ENCODE peak calls at places on chromosomes 3 and 15, in six cellular contexts. J is adrenal gland; D is upper lobe of right lung; F is Peyer's patch; B is GM23248; Y is CD8-positive, alpha-beta T cell. H is an unnamed sample.
A peak's percentile ranks its signal among the peaks of the same experiment; 100 is the strongest.

GRCh38 chr3:46080124-46080991 is 53.1 kb upstream of the XCR1 start:
- DNase-seq in J (no peak), D (no peak), F (no peak), B (peak; percentile 34), Y (no peak), H (no peak)

GRCh38 chr3:52250122-52250521 is 4.6 kb downstream of the PPM1M start:
- DNase-seq in J (no peak), D (peak; percentile 16), F (peak; percentile 29), B (no peak), Y (no peak), H (no peak)

GRCh38 chr3:180590396-180590795 is 11.6 kb upstream of the TTC14 start:
- DNase-seq in J (no peak), D (no peak), F (no peak), B (no peak), Y (no peak), H (no peak)

GRCh38 chr3:134002326-134002725 is 27.4 kb downstream of the SLCO2A1 start:
- DNase-seq in J (no peak), D (no peak), F (no peak), B (peak; percentile 92), Y (no peak), H (no peak)

GRCh38 chr3:45870099-45870498 is 16.2 kb upstream of the CCR9 start:
- DNase-seq in J (no peak), D (no peak), F (peak; percentile 85), B (no peak), Y (peak; percentile 60), H (no peak)

GRCh38 chr3:24123596-24123995 is 178.5 kb downstream of the NR1D2 start:
- DNase-seq in J (no peak), D (no peak), F (no peak), B (peak; percentile 59), Y (no peak), H (no peak)

GRCh38 chr3:171366043-171366442 is 94.2 kb downstream of the TNIK start:
- DNase-seq in J (no peak), D (no peak), F (no peak), B (no peak), Y (no peak), H (no peak)

GRCh38 chr3:60757724-60758123 is 493.5 kb downstream of the FHIT start:
- DNase-seq in J (no peak), D (no peak), F (no peak), B (no peak), Y (no peak), H (no peak)

GRCh38 chr3:45124379-45124778 is 21.8 kb downstream of the CDCP1 start:
- DNase-seq in J (no peak), D (no peak), F (no peak), B (peak; percentile 95), Y (no peak), H (no peak)

GRCh38 chr3:128278130-128278529 is 124.8 kb downstream of the EEFSEC start:
- DNase-seq in J (no peak), D (no peak), F (no peak), B (no peak), Y (no peak), H (no peak)

GRCh38 chr3:24410861-24411260 is 83.8 kb downstream of the THRB start:
- DNase-seq in J (no peak), D (no peak), F (no peak), B (no peak), Y (no peak), H (no peak)

GRCh38 chr3:155664922-155665695 is 79.8 kb downstream of the PLCH1 start:
- DNase-seq in J (peak; percentile 59), D (no peak), F (peak; percentile 74), B (peak; percentile 88), Y (no peak), H (no peak)

GRCh38 chr3:122183521-122183892 is at the start of gene CASR:
- DNase-seq in J (peak; percentile 20), D (peak; percentile 70), F (no peak), B (peak; percentile 15), Y (no peak), H (peak; percentile 1)

GRCh38 chr3:64642327-64643151 is 45.3 kb downstream of the ADAMTS9 start:
- DNase-seq in J (peak; percentile 10), D (no peak), F (no peak), B (no peak), Y (no peak), H (no peak)

GRCh38 chr3:164608554-164609276 is 469.6 kb downstream of the SI start:
- DNase-seq in J (no peak), D (no peak), F (no peak), B (no peak), Y (no peak), H (no peak)

GRCh38 chr3:135806342-135806741 is 159.2 kb upstream of the PPP2R3A start:
- DNase-seq in J (no peak), D (no peak), F (no peak), B (no peak), Y (no peak), H (no peak)

GRCh38 chr15:68430471-68431036 is 1.4 kb downstream of the ITGA11 start:
- DNase-seq in J (no peak), D (no peak), F (peak; percentile 19), B (peak; percentile 28), Y (no peak), H (no peak)
- H3K4me3 ChIP-seq in J (peak overlapping the region; percentile 68), D (peak overlapping the region; percentile 45), F (no peak overlapping the region), B (peak overlapping the region; percentile 94), Y (no peak overlapping the region), H (no peak overlapping the region)

GRCh38 chr3:32867954-32868353 is 50.2 kb downstream of the TRIM71 start:
- DNase-seq in J (no peak), D (no peak), F (no peak), B (no peak), Y (no peak), H (no peak)

GRCh38 chr3:32862247-32863013 is 44.6 kb downstream of the TRIM71 start:
- DNase-seq in J (no peak), D (no peak), F (no peak), B (no peak), Y (no peak), H (no peak)

GRCh38 chr3:32868719-32869512 is 51.1 kb downstream of the TRIM71 start:
- DNase-seq in J (no peak), D (no peak), F (no peak), B (no peak), Y (no peak), H (no peak)

GRCh38 chr3:32866533-32866932 is 48.7 kb downstream of the TRIM71 start:
- DNase-seq in J (no peak), D (no peak), F (no peak), B (no peak), Y (no peak), H (no peak)

GRCh38 chr3:32865364-32865763 is 47.6 kb downstream of the TRIM71 start:
- DNase-seq in J (no peak), D (no peak), F (no peak), B (peak; percentile 77), Y (no peak), H (no peak)
- H3K4me3 ChIP-seq in J (no peak overlapping the region), D (no peak overlapping the region), F (no peak overlapping the region), B (no peak overlapping the region), Y (no peak overlapping the region), H (no peak overlapping the region)

GRCh38 chr15:83283813-83284562 is 476 bp downstream of the BNC1 start:
- DNase-seq in J (no peak), D (no peak), F (no peak), B (peak; percentile 60), Y (no peak), H (no peak)
- H3K4me3 ChIP-seq in J (peak overlapping the region; percentile 47), D (peak overlapping the region; percentile 44), F (peak overlapping the region; percentile 12), B (peak overlapping the region; percentile 78), Y (no peak overlapping the region), H (no peak overlapping the region)

GRCh38 chr3:53493618-53493996 is 804 bp upstream of the CACNA1D start:
- DNase-seq in J (no peak), D (no peak), F (no peak), B (no peak), Y (no peak), H (no peak)

GRCh38 chr3:53496984-53497383 is 2.6 kb downstream of the CACNA1D start:
- DNase-seq in J (no peak), D (no peak), F (no peak), B (no peak), Y (no peak), H (no peak)

GRCh38 chr3:53493997-53494791 is at the start of gene CACNA1D:
- DNase-seq in J (peak; percentile 18), D (peak; percentile 85), F (peak; percentile 81), B (peak; percentile 42), Y (no peak), H (peak; percentile 6)

GRCh38 chr3:53495518-53496501 is 1.4 kb downstream of the CACNA1D start:
- DNase-seq in J (peak; percentile 27), D (no peak), F (no peak), B (no peak), Y (no peak), H (peak; percentile 12)

GRCh38 chr3:53495091-53495517 is 693 bp downstream of the CACNA1D start:
- DNase-seq in J (peak; percentile 26), D (no peak), F (no peak), B (no peak), Y (no peak), H (peak; percentile 3)
- H3K4me3 ChIP-seq in J (peak overlapping the region; percentile 63), D (peak overlapping the region; percentile 54), F (peak overlapping the region; percentile 22), B (peak overlapping the region; percentile 12), Y (no peak overlapping the region), H (no peak overlapping the region)

GRCh38 chr3:10707089-10707983 is 108.7 kb upstream of the SLC6A11 start:
- DNase-seq in J (no peak), D (no peak), F (no peak), B (no peak), Y (no peak), H (no peak)

GRCh38 chr3:10712121-10712520 is 103.9 kb upstream of the SLC6A11 start:
- DNase-seq in J (no peak), D (no peak), F (no peak), B (no peak), Y (no peak), H (no peak)

GRCh38 chr3:10709110-10709781 is 106.8 kb upstream of the SLC6A11 start:
- DNase-seq in J (no peak), D (no peak), F (no peak), B (no peak), Y (no peak), H (no peak)

GRCh38 chr3:10706156-10707088 is 109.6 kb upstream of the SLC6A11 start:
- DNase-seq in J (no peak), D (no peak), F (no peak), B (no peak), Y (no peak), H (no peak)

DNA sequence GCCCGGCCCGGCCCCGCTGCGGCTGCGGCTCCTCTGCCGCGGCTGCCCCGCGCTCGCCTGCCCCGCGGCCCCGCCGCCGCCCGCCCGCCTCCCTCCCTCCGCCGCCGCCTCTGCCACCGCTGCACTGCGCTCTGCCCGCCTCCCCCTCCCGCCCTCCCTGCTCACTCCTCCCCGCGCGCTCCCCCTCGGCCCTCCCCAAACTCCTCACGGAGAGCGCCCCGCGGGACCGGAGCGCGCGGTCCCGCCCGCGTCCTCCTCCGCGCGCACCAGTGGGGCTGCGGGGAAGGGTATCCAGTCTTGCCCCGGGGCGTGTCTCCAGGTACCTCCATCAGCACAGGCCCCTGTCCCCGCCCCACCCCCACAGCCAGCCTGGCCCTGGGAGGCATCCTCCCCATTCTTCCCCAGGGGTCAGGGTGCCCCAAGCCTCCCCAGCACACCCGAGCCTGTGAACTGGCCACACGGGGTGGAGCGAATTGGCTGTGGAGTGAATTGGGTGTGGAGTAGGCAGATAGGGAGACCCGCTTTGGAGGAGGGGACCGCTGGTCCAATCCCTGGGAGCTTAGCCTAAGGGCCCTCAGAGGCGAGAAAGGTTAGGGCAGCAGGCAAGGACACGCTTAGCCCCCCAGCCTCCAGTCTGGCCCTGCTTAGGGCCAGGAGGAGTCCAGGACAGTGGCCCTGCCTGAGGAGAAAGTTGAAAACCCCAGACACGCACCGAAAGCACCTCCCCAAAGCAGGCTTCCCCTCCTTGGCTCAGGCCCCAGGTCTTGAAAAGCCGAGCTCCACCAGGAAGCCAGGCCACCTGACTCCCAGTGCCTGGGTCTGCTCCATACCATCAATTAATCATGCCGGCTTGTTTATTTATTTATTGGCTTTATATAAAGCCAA is 107.8 kb upstream of the SLC6A11 start:
- DNase-seq in J (no peak), D (no peak), F (no peak), B (peak; percentile 8), Y (no peak), H (no peak)
- H3K4me3 ChIP-seq in J (no peak overlapping the region), D (no peak overlapping the region), F (no peak overlapping the region), B (no peak overlapping the region), Y (no peak overlapping the region), H (no peak overlapping the region)

H was measured in GM06990.